ENCODE peak calls at places on chromosomes 1 and 21, in five cellular contexts. H, Y, E, X and A are unnamed samples.

GRCh38 chr1:219086956-219087469 is 86.7 kb upstream of the LYPLAL1 start:
- DNase-seq in H (no peak), Y (no peak), E (no peak), X (no peak), A (no peak)

GRCh38 chr1:41891403-41891896 is 27.3 kb downstream of the HIVEP3 start:
- DNase-seq in H (peak; percentile 54), Y (peak; percentile 38), E (no peak), X (peak; percentile 61), A (no peak)

GRCh38 chr21:45594721-45595489 is 48.6 kb upstream of the PCBP3 start:
- DNase-seq in H (no peak), Y (no peak), E (no peak), X (no peak), A (no peak)

GRCh38 chr1:241637604-241638003 is 2.6 kb downstream of the CHML start:
- DNase-seq in H (peak; percentile 40), Y (no peak), E (no peak), X (no peak), A (no peak)

GRCh38 chr1:82386365-82387069 is 585.8 kb downstream of the ADGRL2 start:
- DNase-seq in H (no peak), Y (no peak), E (no peak), X (no peak), A (no peak)

GRCh38 chr1:241375906-241376305 is 18.9 kb upstream of the RGS7 start:
- DNase-seq in H (no peak), Y (no peak), E (no peak), X (no peak), A (no peak)

GRCh38 chr1:167312871-167313270 is 92.2 kb downstream of the POU2F1 start:
- DNase-seq in H (peak; percentile 3), Y (no peak), E (no peak), X (no peak), A (no peak)

GRCh38 chr1:27538793-27539192 is 48.8 kb upstream of the WASF2 start:
- DNase-seq in H (peak; percentile 78), Y (no peak), E (no peak), X (no peak), A (no peak)

GRCh38 chr21:33685613-33686197 is 43.4 kb downstream of the ITSN1 start:
- DNase-seq in H (peak; percentile 66), Y (no peak), E (no peak), X (no peak), A (no peak)

GRCh38 chr1:2074944-2075740 is 24.9 kb downstream of the PRKCZ start:
- DNase-seq in H (peak; percentile 21), Y (no peak), E (no peak), X (no peak), A (no peak)

GRCh38 chr21:33871171-33871570 is 44.4 kb downstream of the ATP5PO start:
- DNase-seq in H (peak; percentile 51), Y (no peak), E (no peak), X (no peak), A (no peak)

GRCh38 chr1:54112969-54113368 is 39.8 kb downstream of the CDCP2 start:
- DNase-seq in H (no peak), Y (no peak), E (no peak), X (no peak), A (no peak)